ENCODE peak calls at places on chromosomes 11 and 22, in four cellular contexts. W, O, Q and N are unnamed samples.

GRCh38 chr11:77617892-77618291 is 19.7 kb downstream of the CLNS1A start:
- DNase-seq in W (no peak), O (no peak), Q (no peak), N (no peak)

GRCh38 chr11:104003491-104003890 is 32.9 kb upstream of the DDI1 start:
- DNase-seq in W (no peak), O (no peak), Q (peak; percentile 58), N (no peak)

GRCh38 chr11:84384637-84385227 is 1098.6 kb upstream of the CCDC90B start:
- DNase-seq in W (no peak), O (peak; percentile 13), Q (peak; percentile 66), N (peak; percentile 33)

GRCh38 chr11:74004694-74005615 is 3.9 kb downstream of the UCP3 start:
- DNase-seq in W (no peak), O (no peak), Q (no peak), N (no peak)

GRCh38 chr22:27650985-27651384 is 150.6 kb downstream of the MN1 start:
- DNase-seq in W (no peak), O (no peak), Q (no peak), N (no peak)

GRCh38 chr11:128361451-128362020 is 225.8 kb downstream of the ETS1 start:
- DNase-seq in W (no peak), O (peak; percentile 25), Q (peak; percentile 73), N (no peak)

GRCh38 chr11:35347921-35348331 is 71.4 kb downstream of the SLC1A2 start:
- DNase-seq in W (no peak), O (no peak), Q (peak; percentile 66), N (no peak)

GRCh38 chr11:66172146-66172545 is 96.3 kb upstream of the RAB1B start:
- DNase-seq in W (no peak), O (no peak), Q (peak; percentile 37), N (no peak)

GRCh38 chr22:23826510-23827350 is 12.1 kb downstream of the DERL3 start:
- DNase-seq in W (no peak), O (no peak), Q (no peak), N (no peak)

GRCh38 chr22:48871176-48871840 is 956.4 kb downstream of the BRD1 start:
- DNase-seq in W (no peak), O (no peak), Q (no peak), N (no peak)

GRCh38 chr11:112016765-112017356 is 8.3 kb upstream of the DLAT start:
- DNase-seq in W (no peak), O (no peak), Q (peak; percentile 40), N (no peak)

GRCh38 chr11:86218125-86219081 is 26.1 kb upstream of the EED start:
- DNase-seq in W (peak; percentile 76), O (peak; percentile 51), Q (peak; percentile 83), N (peak; percentile 65)

GRCh38 chr11:6127881-6128280 is 20.4 kb downstream of the OR56B4 start:
- DNase-seq in W (no peak), O (no peak), Q (peak; percentile 2), N (no peak)

DNA sequence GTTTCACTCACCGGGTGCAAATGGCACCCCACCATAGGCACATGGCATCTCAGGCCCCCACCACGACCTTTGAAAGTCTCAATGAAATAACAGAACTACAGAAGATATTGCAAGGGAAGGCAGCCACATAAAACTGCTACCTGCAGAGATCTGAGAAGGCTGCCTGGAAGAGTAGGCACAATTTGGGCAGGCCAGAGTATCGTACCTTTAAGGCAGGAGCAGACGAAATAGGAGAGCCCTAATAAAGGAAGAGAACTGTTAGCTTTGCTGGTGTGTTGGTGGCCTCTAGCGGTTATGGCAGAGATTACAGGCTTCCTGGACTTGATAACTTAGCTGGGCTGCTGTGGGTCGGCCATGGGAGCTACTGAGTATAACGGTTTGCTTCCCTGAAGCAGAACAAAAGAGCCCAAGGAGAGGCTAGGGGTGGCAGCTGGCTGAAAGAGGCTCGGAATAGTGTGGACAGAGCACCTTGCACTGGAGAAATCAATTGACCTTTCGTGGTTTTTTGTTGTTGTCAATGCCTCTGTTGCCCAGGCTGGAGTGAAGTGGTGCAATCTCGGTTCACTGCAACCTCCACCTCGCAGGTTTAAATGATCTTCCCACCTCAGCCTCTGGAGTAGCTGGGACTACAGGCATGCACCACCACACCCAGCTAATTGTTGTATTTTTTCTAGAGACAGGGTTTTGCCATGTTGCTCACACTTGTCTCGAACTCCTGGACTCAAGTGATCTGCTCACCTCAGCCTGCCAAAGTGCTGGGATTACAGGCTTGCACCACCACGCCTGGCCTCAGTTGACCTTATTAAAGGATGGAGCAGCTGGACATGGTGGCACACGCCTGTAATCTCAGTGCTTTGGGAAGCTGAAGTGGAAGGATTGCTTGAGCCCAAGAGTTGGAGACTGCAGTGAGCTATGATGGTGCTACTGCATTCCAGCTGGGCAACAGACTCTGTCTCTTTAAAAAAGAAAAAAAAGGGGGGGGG is 4.8 kb downstream of the SDF2L1 start:
- DNase-seq in W (peak; percentile 52), O (peak; percentile 69), Q (peak; percentile 86), N (peak; percentile 73)
- TF ChIP-seq CTCF in W (peak; percentile 90), O (peak; percentile 69), Q (peak; percentile 89), N (peak; percentile 95)

DNA sequence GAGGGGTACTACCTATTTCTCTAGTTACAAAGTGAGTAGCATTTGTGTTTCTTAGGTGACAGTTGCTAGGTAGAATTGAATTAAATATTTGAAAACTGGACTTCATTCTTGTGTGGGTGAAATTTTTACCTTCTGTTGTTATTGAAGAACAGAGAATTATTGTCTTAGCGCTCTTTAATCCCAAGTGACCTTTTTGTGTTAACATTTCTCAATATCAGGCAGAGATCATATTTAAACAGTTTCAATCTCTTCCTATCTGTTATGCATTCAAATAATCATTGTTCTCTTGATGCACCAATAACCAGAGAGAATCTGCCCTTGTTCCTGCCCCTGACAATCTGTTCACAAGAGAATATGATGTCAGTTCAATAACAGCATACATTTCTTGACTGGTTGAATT is 14.2 kb downstream of the KMT2A start:
- DNase-seq in W (no peak), O (no peak), Q (no peak), N (no peak)
- H3K4me1 ChIP-seq in W (peaks cover 17% of the 10 kb centered on the region), O (peaks cover 3% of the 10 kb centered on the region), Q (no peaks in the 10 kb centered on the region), N (no peaks in the 10 kb centered on the region)

DNA sequence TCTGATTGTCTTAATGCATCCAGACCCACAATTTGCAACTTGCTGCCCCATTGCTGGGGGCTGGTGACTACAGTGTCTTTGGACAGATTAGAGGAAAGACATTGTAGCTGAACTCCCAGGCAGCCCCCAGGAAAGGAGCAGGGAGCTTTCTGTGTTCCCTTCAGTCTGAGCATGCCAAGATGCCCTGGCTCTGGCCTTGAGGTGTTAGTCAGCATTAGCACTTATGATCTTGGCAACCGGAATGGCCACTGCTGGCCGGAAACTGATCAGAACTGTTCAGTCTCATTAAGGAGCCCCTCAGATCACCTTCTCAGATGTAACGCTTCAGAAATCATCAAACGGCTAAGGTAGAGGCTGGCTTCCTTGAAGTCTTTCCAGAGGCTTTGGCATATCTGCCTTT is 195.2 kb downstream of the NAV2 start:
- DNase-seq in W (no peak), O (peak; percentile 27), Q (no peak), N (no peak)
- H3K27ac ChIP-seq in W (no peak overlapping the region), O (no peak overlapping the region), Q (no peak overlapping the region), N (no peak overlapping the region)

DNA sequence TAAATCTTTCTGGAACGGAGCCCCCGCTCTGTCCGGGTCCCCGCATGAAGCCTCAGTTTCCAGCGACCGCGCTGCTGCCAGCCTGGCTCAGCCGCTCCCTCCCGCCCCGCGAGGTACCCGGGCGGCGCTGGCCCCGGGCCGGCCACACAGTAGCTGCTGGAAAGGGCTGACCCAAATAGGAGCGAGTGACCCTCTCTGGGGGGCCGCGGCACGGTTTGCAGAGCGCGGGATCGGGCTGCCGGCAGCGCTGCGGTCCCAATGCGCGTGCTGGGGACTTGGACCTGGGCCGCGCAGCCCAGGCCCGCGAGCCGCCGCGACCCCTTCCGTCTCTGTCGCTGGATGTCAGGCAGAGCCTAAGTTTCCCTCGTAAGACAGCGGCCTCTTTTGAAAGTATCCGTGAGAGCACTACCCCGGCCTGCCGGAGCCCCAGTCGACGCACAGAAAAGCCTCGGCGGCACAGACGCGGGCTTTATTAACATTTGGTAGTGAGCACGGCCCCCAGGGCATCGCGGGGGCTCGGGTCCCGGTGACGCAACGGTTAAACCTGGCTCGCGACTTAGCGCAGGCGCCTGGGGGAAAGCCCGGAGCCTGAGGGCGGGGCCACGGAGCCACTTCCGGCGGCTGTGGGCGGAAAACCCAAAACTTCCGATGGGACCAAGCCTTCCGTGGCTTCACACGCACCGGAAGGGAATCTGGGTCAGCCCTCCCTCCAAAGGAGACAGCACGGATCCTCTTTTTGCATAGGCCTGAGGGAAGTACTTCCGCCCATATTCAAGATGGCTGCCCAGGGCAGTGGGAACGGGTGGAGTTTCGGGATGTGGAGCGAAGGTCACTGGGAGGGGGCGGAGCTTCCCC is 14.9 kb downstream of the BAD start:
- DNase-seq in W (peak; percentile 98), O (peak; percentile 99), Q (peak; percentile 100), N (peak; percentile 98)
- TF ChIP-seq CTCF in W (no peak), O (no peak), Q (peak; percentile 5), N (no peak)

DNA sequence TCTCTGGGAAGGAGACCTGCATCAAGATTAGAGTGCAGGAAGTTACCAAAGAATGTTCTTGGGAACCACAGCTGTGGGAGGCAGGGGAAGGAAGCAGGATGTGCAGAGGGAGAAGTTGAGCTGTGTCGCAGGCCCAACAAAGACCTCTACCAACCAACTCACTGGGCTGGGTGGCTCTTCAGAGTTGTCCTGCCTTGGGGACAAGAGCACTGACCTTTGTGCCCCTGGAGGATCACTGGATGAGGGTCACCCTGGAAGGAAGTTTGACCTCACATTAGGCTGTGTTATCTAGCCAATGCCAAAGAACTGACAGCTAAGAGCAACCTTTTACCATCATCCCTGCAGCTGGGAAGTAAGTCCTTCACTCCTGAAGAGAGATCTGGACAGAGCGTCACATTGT is 130.6 kb downstream of the RRAS2 start:
- DNase-seq in W (no peak), O (no peak), Q (no peak), N (no peak)
- H3K4me1 ChIP-seq in W (no peaks in the 10 kb centered on the region), O (no peaks in the 10 kb centered on the region), Q (no peaks in the 10 kb centered on the region), N (no peaks in the 10 kb centered on the region)

GRCh38 chr11:12330491-12331231 is 46.7 kb upstream of the PARVA start:
- DNase-seq in W (no peak), O (no peak), Q (peak; percentile 9), N (no peak)

GRCh38 chr11:12324585-12324984 is 52.8 kb upstream of the PARVA start:
- DNase-seq in W (no peak), O (no peak), Q (no peak), N (no peak)

GRCh38 chr11:12329169-12329568 is 48.2 kb upstream of the PARVA start:
- DNase-seq in W (no peak), O (no peak), Q (no peak), N (no peak)

GRCh38 chr11:12331239-12331874 is 46.0 kb upstream of the PARVA start:
- DNase-seq in W (peak; percentile 5), O (peak; percentile 78), Q (peak; percentile 91), N (peak; percentile 77)

DNA sequence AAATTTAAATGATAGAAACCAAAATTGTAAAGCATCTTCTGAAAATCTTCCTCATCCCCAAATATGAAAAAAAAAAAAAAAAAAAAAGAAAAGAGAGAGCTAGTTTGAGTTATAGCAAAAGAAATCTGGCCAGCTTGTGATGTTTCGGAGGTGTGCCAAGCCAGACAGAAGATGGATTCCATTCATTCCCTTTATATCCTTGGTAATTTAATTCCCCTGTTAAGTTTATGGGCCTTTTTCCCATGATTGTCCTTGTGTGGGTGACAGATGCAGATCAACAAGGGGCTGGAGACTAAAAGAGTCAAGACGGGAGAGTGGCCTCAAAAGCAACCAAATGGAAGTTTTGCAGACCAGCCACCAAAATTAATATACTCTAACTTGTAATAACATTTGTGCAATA is 47.6 kb upstream of the PARVA start:
- DNase-seq in W (no peak), O (no peak), Q (no peak), N (no peak)
- H3K27ac ChIP-seq in W (no peak overlapping the region), O (no peak overlapping the region), Q (no peak overlapping the region), N (no peak overlapping the region)